ENCODE peak calls at places on chromosomes 6 and 20, in nine cellular contexts. U is A549; S is lower leg skin; Y is putamen; J is brain microvascular endothelial cell; B is activated CD4-positive, alpha-beta T cell treated with anti-CD3 and anti-CD28 coated beads, Interleukin-2, amount 50 U/mL, for 1 hour; D is stimulated activated CD4-positive, alpha-beta T cell treated with anti-CD3 and anti-CD28 coated beads, TNF-alpha, amount 100 ng/mL, for 24 hours; K is heart left ventricle; C is endothelial cell of umbilical vein. A is an unnamed sample.

GRCh38 chr6:11043961-11044711 is at the start of gene ELOVL2:
- DNase-seq in U (peak; percentile 56), S (no peak), Y (no peak), J (no peak), B (peak; percentile 1), D (no peak), K (peak; percentile 49), C (peak; percentile 14), A (peak; percentile 34)

GRCh38 chr20:60599381-60599780 is 641.2 kb downstream of the CDH26 start:
- DNase-seq in U (no peak), S (no peak), Y (no peak), J (no peak), B (no peak), D (no peak), K (no peak), C (no peak), A (no peak)

GRCh38 chr6:87251725-87252124 is 70.7 kb upstream of the SMIM8 start:
- DNase-seq in U (no peak), S (no peak), Y (no peak), J (no peak), B (no peak), D (no peak), K (no peak), C (no peak), A (no peak)

GRCh38 chr6:108736832-108737231 is 111.4 kb upstream of the ARMC2 start:
- DNase-seq in U (peak; percentile 42), S (peak; percentile 65), Y (no peak), J (peak; percentile 91), B (no peak), D (no peak), K (no peak), C (peak; percentile 92), A (no peak)

GRCh38 chr6:4849214-4849613 is 73.0 kb downstream of the CDYL start:
- DNase-seq in U (no peak), S (no peak), Y (no peak), J (no peak), B (no peak), D (no peak), K (no peak), C (peak; percentile 58), A (no peak)

GRCh38 chr6:16049178-16049577 is 79.7 kb upstream of the MYLIP start:
- DNase-seq in U (no peak), S (no peak), Y (no peak), J (peak; percentile 2), B (no peak), D (no peak), K (no peak), C (no peak), A (no peak)

GRCh38 chr6:36382976-36383375 is 4.5 kb downstream of the ETV7 start:
- DNase-seq in U (no peak), S (no peak), Y (no peak), J (no peak), B (no peak), D (no peak), K (no peak), C (no peak), A (no peak)

GRCh38 chr20:64091762-64092161 is 7.6 kb upstream of the LKAAEAR1 start:
- DNase-seq in U (no peak), S (no peak), Y (no peak), J (no peak), B (no peak), D (no peak), K (no peak), C (no peak), A (no peak)

GRCh38 chr6:139940741-139941712 is 566.6 kb upstream of the CITED2 start:
- DNase-seq in U (no peak), S (no peak), Y (no peak), J (peak; percentile 52), B (no peak), D (no peak), K (no peak), C (peak; percentile 76), A (no peak)

GRCh38 chr6:149052350-149053106 is 265.0 kb upstream of the TAB2 start:
- DNase-seq in U (no peak), S (no peak), Y (no peak), J (no peak), B (no peak), D (no peak), K (no peak), C (no peak), A (no peak)

GRCh38 chr20:63534831-63535651 is 2.1 kb downstream of the PTK6 start:
- DNase-seq in U (no peak), S (no peak), Y (no peak), J (no peak), B (no peak), D (no peak), K (peak; percentile 24), C (no peak), A (no peak)

GRCh38 chr6:166588691-166589333 is 2.3 kb upstream of the RAMACL start:
- DNase-seq in U (no peak), S (no peak), Y (no peak), J (peak; percentile 74), B (no peak), D (no peak), K (no peak), C (no peak), A (no peak)

A was measured in activated naive CD8-positive, alpha-beta T cell treated with anti-CD3 and anti-CD28 coated beads, Interleukin-2, amount 50 U/mL, for 24 hours.